ENCODE peak calls at places on chromosome 9, in four cellular contexts. B is stromal cell of bone marrow, P is HuH-7, V is prostate gland. X is an unnamed sample.

GRCh38 chr9:71249729-71250317 is 128.4 kb upstream of the TRPM3 start:
- DNase-seq in B (peak; percentile 62), P (peak; percentile 42), V (peak; percentile 31), X (no peak)

GRCh38 chr9:80797841-80798688 is 891.3 kb downstream of the TLE1 start:
- DNase-seq in B (no peak), P (no peak), V (peak; percentile 52), X (no peak)

GRCh38 chr9:94865599-94866456 is 139.3 kb downstream of the AOPEP start:
- DNase-seq in B (peak; percentile 48), P (no peak), V (no peak), X (no peak)

GRCh38 chr9:114172981-114173833 is 17.9 kb downstream of the COL27A1 start:
- DNase-seq in B (peak; percentile 50), P (no peak), V (peak; percentile 64), X (no peak)

GRCh38 chr9:131033269-131034224 is 24.6 kb downstream of the LAMC3 start:
- DNase-seq in B (no peak), P (no peak), V (no peak), X (no peak)

GRCh38 chr9:132543960-132544359 is 38.4 kb upstream of the BARHL1 start:
- DNase-seq in B (no peak), P (no peak), V (no peak), X (no peak)

GRCh38 chr9:93959739-93960154 is 4.6 kb upstream of the BARX1 start:
- DNase-seq in B (no peak), P (no peak), V (no peak), X (no peak)

GRCh38 chr9:112711050-112711689 is 6.7 kb downstream of the INIP start:
- DNase-seq in B (peak; percentile 37), P (peak; percentile 30), V (no peak), X (no peak)

GRCh38 chr9:104854613-104855012 is 73.3 kb downstream of the ABCA1 start:
- DNase-seq in B (no peak), P (no peak), V (no peak), X (no peak)

GRCh38 chr9:123615381-123615780 is 259.4 kb downstream of the CRB2 start:
- DNase-seq in B (no peak), P (no peak), V (no peak), X (peak; percentile 38)

GRCh38 chr9:137836151-137836830 is 41.3 kb upstream of the CACNA1B start:
- DNase-seq in B (no peak), P (no peak), V (no peak), X (peak; percentile 40)

GRCh38 chr9:12155731-12156130 is 537.5 kb upstream of the TYRP1 start:
- DNase-seq in B (no peak), P (no peak), V (no peak), X (no peak)

GRCh38 chr9:129109952-129110739 is 447 bp downstream of the CRAT start:
- DNase-seq in B (no peak), P (peak; percentile 71), V (no peak), X (no peak)

GRCh38 chr9:30574355-30575151 is 1809.9 kb upstream of the ACO1 start:
- DNase-seq in B (no peak), P (no peak), V (no peak), X (no peak)

GRCh38 chr9:120894404-120895226 is 17.6 kb upstream of the PHF19 start:
- DNase-seq in B (no peak), P (no peak), V (no peak), X (peak; percentile 74)

GRCh38 chr9:124349675-124350484 is 65.4 kb downstream of the PSMB7 start:
- DNase-seq in B (no peak), P (no peak), V (no peak), X (peak; percentile 35)

GRCh38 chr9:784202-784601 is 57.3 kb upstream of the DMRT1 start:
- DNase-seq in B (no peak), P (no peak), V (no peak), X (no peak)

GRCh38 chr9:96382839-96383164 is 709 bp downstream of the SLC35D2 start:
- DNase-seq in B (no peak), P (no peak), V (no peak), X (no peak)

GRCh38 chr9:4678679-4679267 is 596 bp upstream of the CDC37L1 start:
- DNase-seq in B (no peak), P (no peak), V (no peak), X (no peak)

GRCh38 chr9:17600962-17601593 is 22.2 kb downstream of the SH3GL2 start:
- DNase-seq in B (peak; percentile 17), P (no peak), V (no peak), X (no peak)

GRCh38 chr9:18463991-18464390 is 10.0 kb upstream of the ADAMTSL1 start:
- DNase-seq in B (no peak), P (no peak), V (no peak), X (no peak)

GRCh38 chr9:76876098-76876497 is 29.8 kb downstream of the PRUNE2 start:
- DNase-seq in B (peak; percentile 67), P (no peak), V (no peak), X (peak; percentile 8)